ENCODE peak calls at places on chromosome X, in ten cellular contexts. P is breast epithelium, S is adrenal gland, K is pancreas, O is WTC11, M is transverse colon, L is ovary, Q is lung, I is progenitor cell of endocrine pancreas, Y is choroid plexus epithelial cell. C is an unnamed sample.

GRCh38 chrX:100447563-100448397 is 37.7 kb upstream of the PCDH19 start:
- DNase-seq in P (no peak), S (peak), K (peak), O (peak), M (peak), L (peak), Q (peak), I (peak), Y (peak), C (peak)

GRCh38 chrX:97898798-97899197 is 1015.1 kb downstream of the RPA4 start:
- DNase-seq in P (no peak), S (no peak), K (no peak), O (no peak), M (no peak), L (no peak), Q (no peak), I (no peak), Y (peak), C (no peak)

GRCh38 chrX:41457618-41458192 is 10.6 kb downstream of the NYX start:
- DNase-seq in P (no peak), S (no peak), K (no peak), O (peak), M (no peak), L (no peak), Q (no peak), I (no peak), Y (no peak), C (no peak)

GRCh38 chrX:109252789-109253188 is 229.1 kb downstream of the GUCY2F start:
- DNase-seq in P (no peak), S (no peak), K (no peak), O (no peak), M (no peak), L (no peak), Q (no peak), I (no peak), Y (no peak), C (no peak)

GRCh38 chrX:133698298-133698697 is 283.0 kb upstream of the GPC4 start:
- DNase-seq in P (no peak), S (no peak), K (no peak), O (no peak), M (no peak), L (no peak), Q (no peak), I (no peak), Y (peak), C (no peak)

GRCh38 chrX:2841511-2841910 is 12.8 kb downstream of the GYG2 start:
- DNase-seq in P (no peak), S (no peak), K (no peak), O (no peak), M (no peak), L (no peak), Q (no peak), I (no peak), Y (peak), C (no peak)

GRCh38 chrX:134423606-134424005 is 36.4 kb upstream of the HPRT1 start:
- DNase-seq in P (no peak), S (no peak), K (no peak), O (no peak), M (no peak), L (no peak), Q (no peak), I (no peak), Y (peak), C (no peak)

GRCh38 chrX:103309860-103310591 is 764 bp downstream of the BEX2 start:
- DNase-seq in P (no peak), S (no peak), K (no peak), O (peak), M (no peak), L (no peak), Q (no peak), I (no peak), Y (no peak), C (no peak)

GRCh38 chrX:43813898-43814297 is 68.4 kb downstream of the MAOB start:
- DNase-seq in P (no peak), S (peak), K (no peak), O (peak), M (no peak), L (peak), Q (no peak), I (no peak), Y (peak), C (peak)

GRCh38 chrX:49995021-49995731 is 72.8 kb downstream of the CLCN5 start:
- DNase-seq in P (no peak), S (no peak), K (no peak), O (no peak), M (no peak), L (no peak), Q (no peak), I (no peak), Y (peak), C (no peak)

GRCh38 chrX:130719399-130719798 is 183.6 kb downstream of the ENOX2 start:
- DNase-seq in P (no peak), S (no peak), K (no peak), O (no peak), M (no peak), L (no peak), Q (no peak), I (no peak), Y (no peak), C (peak)

GRCh38 chrX:121598356-121598755 is 550.9 kb downstream of the GLUD2 start:
- DNase-seq in P (no peak), S (no peak), K (no peak), O (no peak), M (no peak), L (no peak), Q (no peak), I (no peak), Y (no peak), C (no peak)

GRCh38 chrX:155113097-155113496 is 41.8 kb downstream of the BRCC3 start:
- DNase-seq in P (no peak), S (no peak), K (no peak), O (no peak), M (no peak), L (no peak), Q (no peak), I (no peak), Y (no peak), C (no peak)

GRCh38 chrX:147828719-147829118 is 83.0 kb upstream of the FMR1 start:
- DNase-seq in P (no peak), S (no peak), K (no peak), O (no peak), M (no peak), L (no peak), Q (no peak), I (no peak), Y (no peak), C (no peak)

GRCh38 chrX:69137371-69137881 is 27.8 kb downstream of the PJA1 start:
- DNase-seq in P (no peak), S (peak), K (no peak), O (peak), M (no peak), L (peak), Q (no peak), I (no peak), Y (peak), C (peak)

GRCh38 chrX:2464677-2465166 is 36.1 kb downstream of the DHRSX start:
- DNase-seq in P (no peak), S (no peak), K (no peak), O (peak), M (no peak), L (no peak), Q (no peak), I (no peak), Y (no peak), C (no peak)

GRCh38 chrX:134774190-134775048 is 116.1 kb upstream of the PLAC1 start:
- DNase-seq in P (no peak), S (no peak), K (no peak), O (no peak), M (no peak), L (no peak), Q (no peak), I (no peak), Y (peak), C (no peak)

GRCh38 chrX:70208479-70208878 is 26.0 kb upstream of the AWAT1 start:
- DNase-seq in P (no peak), S (no peak), K (no peak), O (no peak), M (no peak), L (no peak), Q (no peak), I (no peak), Y (peak), C (no peak)

GRCh38 chrX:47649302-47649701 is 1.1 kb downstream of the ELK1 start:
- DNase-seq in P (no peak), S (no peak), K (no peak), O (no peak), M (no peak), L (no peak), Q (no peak), I (no peak), Y (no peak), C (no peak)

GRCh38 chrX:19566359-19567141 is 51.2 kb upstream of the MAP3K15 start:
- DNase-seq in P (no peak), S (no peak), K (no peak), O (no peak), M (peak), L (no peak), Q (no peak), I (no peak), Y (peak), C (no peak)

GRCh38 chrX:13005671-13006473 is 31.0 kb downstream of the TMSB4X start:
- DNase-seq in P (no peak), S (no peak), K (peak), O (no peak), M (no peak), L (no peak), Q (no peak), I (no peak), Y (no peak), C (no peak)

GRCh38 chrX:112643721-112644120 is 36.0 kb downstream of the LHFPL1 start:
- DNase-seq in P (no peak), S (no peak), K (no peak), O (no peak), M (no peak), L (no peak), Q (no peak), I (no peak), Y (no peak), C (no peak)

GRCh38 chrX:18654873-18655836 is 16.8 kb downstream of the RS1 start:
- DNase-seq in P (no peak), S (no peak), K (no peak), O (no peak), M (no peak), L (no peak), Q (no peak), I (no peak), Y (peak), C (no peak)

GRCh38 chrX:150704030-150704613 is 10.9 kb downstream of the MTMR1 start:
- DNase-seq in P (no peak), S (no peak), K (no peak), O (no peak), M (no peak), L (no peak), Q (no peak), I (no peak), Y (peak), C (no peak)

GRCh38 chrX:147803948-147804347 is 107.8 kb upstream of the FMR1 start:
- DNase-seq in P (no peak), S (no peak), K (no peak), O (no peak), M (no peak), L (no peak), Q (no peak), I (no peak), Y (no peak), C (no peak)

GRCh38 chrX:124401696-124402095 is 55.3 kb downstream of the SH2D1A start:
- DNase-seq in P (no peak), S (no peak), K (no peak), O (no peak), M (no peak), L (no peak), Q (no peak), I (no peak), Y (no peak), C (no peak)

GRCh38 chrX:124405868-124406267 is 59.5 kb downstream of the SH2D1A start:
- DNase-seq in P (no peak), S (no peak), K (no peak), O (no peak), M (no peak), L (no peak), Q (no peak), I (no peak), Y (no peak), C (no peak)

DNA sequence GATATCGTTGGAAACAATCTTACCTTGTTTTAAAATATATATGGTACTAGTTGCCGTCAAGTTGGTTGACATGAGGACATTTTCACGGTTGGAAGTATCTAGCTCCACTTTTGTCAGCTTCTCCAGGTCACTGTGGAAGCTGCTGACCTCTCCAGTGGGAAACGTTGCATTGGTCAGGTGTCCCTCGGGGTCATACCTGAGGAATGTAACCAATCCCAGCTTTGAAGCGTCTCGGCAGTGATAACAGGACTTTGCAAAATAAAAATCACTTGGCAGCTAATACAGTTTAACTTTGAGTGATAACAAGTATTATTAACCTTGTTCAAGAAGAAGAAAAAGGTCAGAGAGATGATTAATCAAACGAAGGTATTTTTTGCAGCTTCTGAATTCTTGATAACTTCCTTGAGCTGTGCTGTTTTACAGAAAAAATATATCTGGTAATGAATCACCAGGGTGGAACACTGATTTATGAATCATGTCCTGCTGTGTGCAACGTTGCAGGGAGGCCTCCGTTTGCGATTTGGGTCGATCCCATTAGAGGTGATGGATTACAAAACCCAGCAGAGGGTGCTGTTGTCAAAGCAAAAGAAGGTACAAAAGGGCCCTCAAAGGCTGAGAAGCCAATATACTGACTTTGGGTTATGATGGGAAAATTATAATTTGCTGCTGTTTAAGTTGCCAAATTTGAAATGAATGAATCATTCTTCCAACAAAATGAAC is 60.1 kb downstream of the SH2D1A start:
- DNase-seq in P (no peak), S (peak), K (peak), O (peak), M (peak), L (peak), Q (peak), I (peak), Y (peak), C (peak)
- TF ChIP-seq CTCF in P (no peak), S (peak), K (no peak), O (no peak), M (peak), L (no peak), Q (peak), I (peak), Y (peak), C (peak)

GRCh38 chrX:120452131-120452530 is 17.0 kb downstream of the LAMP2 start:
- DNase-seq in P (no peak), S (no peak), K (no peak), O (peak), M (no peak), L (peak), Q (no peak), I (no peak), Y (peak), C (no peak)

GRCh38 chrX:120450163-120450562 is 18.9 kb downstream of the LAMP2 start:
- DNase-seq in P (no peak), S (no peak), K (no peak), O (no peak), M (no peak), L (no peak), Q (no peak), I (no peak), Y (peak), C (no peak)

DNA sequence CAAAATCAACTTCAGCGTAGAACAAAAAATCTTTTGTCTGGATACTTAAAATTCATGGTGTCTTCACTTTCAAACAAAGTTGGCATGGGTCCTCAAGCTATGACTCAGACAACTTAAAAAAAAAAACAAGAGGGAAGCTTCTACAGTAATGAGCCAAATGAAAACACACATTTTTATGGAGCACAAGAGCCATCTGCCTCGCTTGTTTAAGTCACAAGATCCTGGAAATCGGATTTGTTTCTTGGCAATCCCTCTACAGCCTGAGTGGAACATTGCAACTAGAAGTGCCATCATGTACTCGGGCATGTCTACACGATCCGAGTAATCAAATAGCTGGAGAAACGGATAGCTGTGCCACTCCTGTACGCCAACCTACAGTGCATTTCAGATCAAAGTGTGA is 22.6 kb downstream of the LAMP2 start:
- DNase-seq in P (no peak), S (no peak), K (no peak), O (no peak), M (no peak), L (no peak), Q (no peak), I (no peak), Y (peak), C (no peak)
- TF ChIP-seq CTCF in P (no peak), S (peak), K (no peak), O (no peak), M (no peak), L (no peak), Q (no peak), I (no peak), Y (peak), C (no peak)

DNA sequence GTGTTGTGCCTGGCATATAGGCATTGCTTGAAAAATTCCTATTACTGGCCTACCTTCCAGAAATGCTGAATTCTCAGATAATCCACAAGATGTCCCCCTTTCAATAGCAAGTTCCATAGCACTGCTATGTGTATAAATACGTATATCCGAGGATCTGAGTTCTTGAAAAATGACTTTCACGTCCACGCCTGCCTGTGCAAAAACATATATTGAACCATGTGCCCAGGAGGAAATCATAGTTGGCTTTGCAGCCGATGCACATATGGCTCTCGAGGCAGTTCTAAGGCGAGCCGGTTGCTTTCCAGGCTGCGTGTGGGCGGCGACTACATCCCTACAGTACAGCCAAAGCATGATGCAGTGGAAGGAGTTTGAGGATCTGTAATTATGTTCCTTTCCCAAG is 55.4 kb upstream of the ESX1 start:
- DNase-seq in P (no peak), S (no peak), K (no peak), O (no peak), M (no peak), L (no peak), Q (no peak), I (no peak), Y (peak), C (no peak)
- TF ChIP-seq CTCF in P (no peak), S (no peak), K (no peak), O (no peak), M (no peak), L (no peak), Q (no peak), I (peak), Y (peak), C (peak)

GRCh38 chrX:8743126-8743732 is 11.3 kb upstream of the ANOS1 start:
- DNase-seq in P (no peak), S (peak), K (peak), O (peak), M (peak), L (peak), Q (peak), I (peak), Y (peak), C (peak)
- TF ChIP-seq CTCF in P (peak), S (peak), K (peak), O (peak), M (peak), L (no peak), Q (peak), I (peak), Y (peak), C (peak)

GRCh38 chrX:21975242-21975641 is 34.7 kb downstream of the SMS start:
- DNase-seq in P (no peak), S (no peak), K (no peak), O (no peak), M (no peak), L (no peak), Q (no peak), I (no peak), Y (no peak), C (no peak)

GRCh38 chrX:21974011-21974385 is 33.5 kb downstream of the SMS start:
- DNase-seq in P (no peak), S (no peak), K (peak), O (no peak), M (no peak), L (no peak), Q (no peak), I (no peak), Y (no peak), C (no peak)

GRCh38 chrX:21978346-21978745 is 37.8 kb downstream of the SMS start:
- DNase-seq in P (no peak), S (no peak), K (no peak), O (no peak), M (no peak), L (no peak), Q (no peak), I (no peak), Y (no peak), C (no peak)

GRCh38 chrX:21973321-21974010 is 33.0 kb downstream of the SMS start:
- DNase-seq in P (no peak), S (no peak), K (no peak), O (no peak), M (no peak), L (no peak), Q (no peak), I (no peak), Y (no peak), C (no peak)

DNA sequence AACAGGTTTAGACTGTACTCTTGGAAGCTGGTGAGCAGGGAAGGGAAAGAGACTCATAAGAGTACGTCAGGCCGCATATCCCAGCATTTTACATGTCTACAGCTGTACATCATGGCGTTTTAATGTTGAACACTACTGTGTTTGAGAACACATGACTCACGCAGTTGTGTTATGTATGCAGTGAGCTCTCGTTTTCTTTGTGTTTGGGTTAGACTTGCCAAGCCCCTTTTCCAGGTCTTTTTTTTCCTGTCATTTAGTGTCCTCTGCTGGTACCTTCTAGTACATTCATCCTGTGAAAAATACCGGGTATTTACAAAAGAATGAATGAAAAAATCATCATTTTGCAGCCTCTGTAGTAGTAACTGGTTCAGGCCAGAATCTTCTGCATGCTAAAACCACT is 35.3 kb downstream of the SMS start:
- DNase-seq in P (no peak), S (no peak), K (no peak), O (no peak), M (no peak), L (no peak), Q (no peak), I (no peak), Y (peak), C (no peak)
- TF ChIP-seq CTCF in P (no peak), S (peak), K (no peak), O (no peak), M (peak), L (no peak), Q (no peak), I (peak), Y (peak), C (peak)

GRCh38 chrX:153938226-153938786 is 3.5 kb upstream of the NAA10 start:
- DNase-seq in P (no peak), S (no peak), K (no peak), O (no peak), M (no peak), L (no peak), Q (no peak), I (no peak), Y (no peak), C (no peak)
- TF ChIP-seq CTCF in P (peak), S (no peak), K (no peak), O (no peak), M (no peak), L (no peak), Q (no peak), I (no peak), Y (peak), C (no peak)

GRCh38 chrX:39438603-39439602 is 637.6 kb downstream of the MID1IP1 start:
- DNase-seq in P (no peak), S (no peak), K (no peak), O (peak), M (no peak), L (no peak), Q (no peak), I (no peak), Y (no peak), C (no peak)
- TF ChIP-seq CTCF in P (no peak), S (no peak), K (no peak), O (no peak), M (no peak), L (no peak), Q (no peak), I (peak), Y (peak), C (peak)

DNA sequence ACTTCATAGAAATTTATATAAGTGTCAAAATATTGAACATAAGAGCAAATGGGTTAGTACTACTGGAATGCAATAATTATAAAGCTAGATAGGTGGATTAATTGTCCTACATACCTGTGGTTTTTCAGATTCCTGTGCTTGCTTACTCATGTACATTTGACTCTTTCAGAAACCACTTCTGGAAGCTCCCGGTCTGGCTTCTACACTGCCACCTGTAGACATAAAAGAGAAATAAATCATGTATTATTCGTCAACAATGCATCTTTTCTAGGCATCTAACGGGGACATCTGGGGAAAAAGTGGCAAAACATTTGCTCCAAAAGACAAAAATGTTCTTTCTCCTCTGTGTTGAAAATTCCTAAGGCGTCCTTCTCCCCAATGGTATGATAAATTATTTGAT is 648.6 kb upstream of the DIPK2B start:
- DNase-seq in P (no peak), S (no peak), K (no peak), O (no peak), M (no peak), L (no peak), Q (no peak), I (no peak), Y (peak), C (no peak)
- TF ChIP-seq CTCF in P (no peak), S (no peak), K (no peak), O (no peak), M (no peak), L (no peak), Q (peak), I (peak), Y (peak), C (no peak)